ENCODE peak calls at places on chromosomes 7 and 10, in five cellular contexts. One of them, this sample, is unnamed.

GRCh38 chr10:24435374-24435773 is 226.4 kb downstream of the KIAA1217 start:
- DNase-seq in H7: no peak
- DNase-seq in tibial artery: no peak
- DNase-seq in astrocyte of the cerebellum: no peak
- DNase-seq in transverse colon: no peak
- DNase-seq in this sample: no peak

GRCh38 chr7:81534446-81534845 is 235.4 kb downstream of the HGF start:
- DNase-seq in transverse colon: no peak
- DNase-seq in tibial artery: no peak
- DNase-seq in H7: no peak
- DNase-seq in astrocyte of the cerebellum: no peak
- DNase-seq in this sample: no peak

GRCh38 chr10:101311440-101312067 is 42.4 kb upstream of the BTRC start:
- DNase-seq in astrocyte of the cerebellum: no peak
- DNase-seq in transverse colon: no peak
- DNase-seq in tibial artery: no peak
- DNase-seq in H7: peak; percentile 55
- DNase-seq in this sample: no peak

GRCh38 chr10:5091196-5091595 is 3.0 kb upstream of the AKR1C3 start:
- DNase-seq in tibial artery: no peak
- DNase-seq in transverse colon: no peak
- DNase-seq in astrocyte of the cerebellum: no peak
- DNase-seq in H7: no peak
- DNase-seq in this sample: no peak

GRCh38 chr10:4270116-4270515 is 485.1 kb upstream of the KLF6 start:
- DNase-seq in H7: no peak
- DNase-seq in astrocyte of the cerebellum: no peak
- DNase-seq in transverse colon: no peak
- DNase-seq in tibial artery: peak; percentile 45
- DNase-seq in this sample: peak; percentile 29

GRCh38 chr7:76303829-76304505 is 1.5 kb downstream of the HSPB1 start:
- DNase-seq in transverse colon: no peak
- DNase-seq in H7: no peak
- DNase-seq in astrocyte of the cerebellum: no peak
- DNase-seq in tibial artery: no peak
- DNase-seq in this sample: peak; percentile 51

GRCh38 chr10:24680647-24681475 is 42.8 kb downstream of the ARHGAP21 start:
- DNase-seq in astrocyte of the cerebellum: peak; percentile 36
- DNase-seq in H7: no peak
- DNase-seq in tibial artery: no peak
- DNase-seq in transverse colon: no peak
- DNase-seq in this sample: no peak

GRCh38 chr7:50209461-50210161 is 94.9 kb upstream of the IKZF1 start:
- DNase-seq in tibial artery: no peak
- DNase-seq in transverse colon: no peak
- DNase-seq in H7: no peak
- DNase-seq in astrocyte of the cerebellum: no peak
- DNase-seq in this sample: no peak

GRCh38 chr10:88979153-88979562 is 11.4 kb upstream of the FAS start:
- DNase-seq in tibial artery: peak; percentile 54
- DNase-seq in H7: peak; percentile 10
- DNase-seq in transverse colon: no peak
- DNase-seq in astrocyte of the cerebellum: peak; percentile 95
- DNase-seq in this sample: no peak

GRCh38 chr10:19638173-19638872 is 177.9 kb upstream of the PLXDC2 start:
- DNase-seq in H7: no peak
- DNase-seq in transverse colon: no peak
- DNase-seq in astrocyte of the cerebellum: peak; percentile 50
- DNase-seq in tibial artery: peak; percentile 29
- DNase-seq in this sample: peak; percentile 29

GRCh38 chr7:142001163-142001874 is 5.6 kb downstream of the MGAM start:
- DNase-seq in transverse colon: peak; percentile 38
- DNase-seq in astrocyte of the cerebellum: no peak
- DNase-seq in H7: no peak
- DNase-seq in tibial artery: no peak
- DNase-seq in this sample: no peak

GRCh38 chr7:84637568-84638338 is 443.2 kb upstream of the SEMA3A start:
- DNase-seq in tibial artery: no peak
- DNase-seq in transverse colon: no peak
- DNase-seq in astrocyte of the cerebellum: peak; percentile 78
- DNase-seq in H7: no peak
- DNase-seq in this sample: no peak

GRCh38 chr10:123608047-123608446 is 58.1 kb upstream of the GPR26 start:
- DNase-seq in tibial artery: no peak
- DNase-seq in transverse colon: no peak
- DNase-seq in astrocyte of the cerebellum: no peak
- DNase-seq in H7: no peak
- DNase-seq in this sample: no peak

GRCh38 chr7:124765401-124766352 is at the start of gene GPR37:
- DNase-seq in tibial artery: no peak
- DNase-seq in transverse colon: peak; percentile 59
- DNase-seq in astrocyte of the cerebellum: peak; percentile 33
- DNase-seq in H7: peak; percentile 94
- DNase-seq in this sample: no peak

GRCh38 chr10:124290095-124290795 is 128.5 kb downstream of the OAT start:
- DNase-seq in transverse colon: peak; percentile 41
- DNase-seq in H7: no peak
- DNase-seq in tibial artery: peak; percentile 52
- DNase-seq in astrocyte of the cerebellum: peak; percentile 18
- DNase-seq in this sample: peak; percentile 94

GRCh38 chr7:73823257-73823656 is 7.5 kb upstream of the CLDN4 start:
- DNase-seq in tibial artery: peak; percentile 10
- DNase-seq in transverse colon: no peak
- DNase-seq in astrocyte of the cerebellum: no peak
- DNase-seq in H7: no peak
- DNase-seq in this sample: no peak

GRCh38 chr10:123939591-123939990 is 48.0 kb upstream of the CPXM2 start:
- DNase-seq in tibial artery: no peak
- DNase-seq in transverse colon: no peak
- DNase-seq in H7: no peak
- DNase-seq in astrocyte of the cerebellum: no peak
- DNase-seq in this sample: no peak

GRCh38 chr10:97069576-97070362 is 116.0 kb downstream of the SLIT1 start:
- DNase-seq in astrocyte of the cerebellum: no peak
- DNase-seq in transverse colon: no peak
- DNase-seq in H7: no peak
- DNase-seq in tibial artery: no peak
- DNase-seq in this sample: peak; percentile 89

GRCh38 chr7:118152149-118152548 is 31.8 kb upstream of the LSM8 start:
- DNase-seq in astrocyte of the cerebellum: no peak
- DNase-seq in tibial artery: no peak
- DNase-seq in transverse colon: no peak
- DNase-seq in H7: peak; percentile 16
- DNase-seq in this sample: no peak

GRCh38 chr7:39069046-39069445 is 91.3 kb downstream of the POU6F2 start:
- DNase-seq in astrocyte of the cerebellum: no peak
- DNase-seq in tibial artery: no peak
- DNase-seq in transverse colon: no peak
- DNase-seq in H7: peak; percentile 15
- DNase-seq in this sample: no peak

GRCh38 chr10:34916368-34916767 is 101.3 kb upstream of the PARD3 start:
- DNase-seq in tibial artery: no peak
- DNase-seq in astrocyte of the cerebellum: peak; percentile 72
- DNase-seq in H7: no peak
- DNase-seq in transverse colon: no peak
- DNase-seq in this sample: no peak

GRCh38 chr7:133853706-133854276 is 273.3 kb upstream of the LRGUK start:
- DNase-seq in transverse colon: peak; percentile 35
- DNase-seq in tibial artery: no peak
- DNase-seq in H7: peak; percentile 15
- DNase-seq in astrocyte of the cerebellum: peak; percentile 36
- DNase-seq in this sample: peak; percentile 79

GRCh38 chr10:71218046-71218832 is 5.9 kb downstream of the UNC5B start:
- DNase-seq in transverse colon: no peak
- DNase-seq in H7: peak; percentile 48
- DNase-seq in astrocyte of the cerebellum: no peak
- DNase-seq in tibial artery: no peak
- DNase-seq in this sample: no peak

GRCh38 chr10:71214641-71215160 is 2.3 kb downstream of the UNC5B start:
- DNase-seq in astrocyte of the cerebellum: no peak
- DNase-seq in H7: peak; percentile 19
- DNase-seq in tibial artery: no peak
- DNase-seq in transverse colon: no peak
- DNase-seq in this sample: no peak

GRCh38 chr10:71216751-71217265 is 4.4 kb downstream of the UNC5B start:
- DNase-seq in H7: peak; percentile 76
- DNase-seq in transverse colon: no peak
- DNase-seq in astrocyte of the cerebellum: no peak
- DNase-seq in tibial artery: no peak
- DNase-seq in this sample: no peak

GRCh38 chr10:71217266-71218045 is 5.1 kb downstream of the UNC5B start:
- DNase-seq in H7: peak; percentile 93
- DNase-seq in astrocyte of the cerebellum: no peak
- DNase-seq in transverse colon: no peak
- DNase-seq in tibial artery: no peak
- DNase-seq in this sample: no peak

DNA sequence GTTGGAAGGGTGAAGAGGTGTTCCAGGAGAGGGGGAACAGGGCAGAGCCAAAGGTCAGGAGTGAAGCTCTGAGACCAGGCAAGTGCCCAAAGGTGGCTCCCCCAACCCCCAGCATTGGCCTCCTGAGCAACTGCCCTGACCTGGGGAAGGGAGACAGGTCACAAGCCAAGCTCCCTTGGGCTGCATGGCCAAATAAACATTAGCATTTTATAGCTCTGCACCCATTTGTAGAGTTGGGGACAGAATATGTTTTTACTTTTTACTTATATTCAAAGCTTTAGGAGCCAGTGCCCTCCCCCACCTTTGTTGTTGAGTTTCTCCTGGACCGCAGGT is 4.0 kb downstream of the UNC5B start:
- DNase-seq in tibial artery: no peak
- DNase-seq in astrocyte of the cerebellum: no peak
- DNase-seq in H7: no peak
- DNase-seq in transverse colon: no peak
- DNase-seq in this sample: no peak
- H3K4me3 ChIP-seq in tibial artery: no peak overlapping the region
- H3K4me3 ChIP-seq in astrocyte of the cerebellum: no peak overlapping the region
- H3K4me3 ChIP-seq in H7: no peak overlapping the region
- H3K4me3 ChIP-seq in transverse colon: no peak overlapping the region
- H3K4me3 ChIP-seq in this sample: no peak overlapping the region

GRCh38 chr7:99040104-99040958 is 103.6 kb downstream of the SMURF1 start:
- DNase-seq in transverse colon: peak; percentile 85
- DNase-seq in astrocyte of the cerebellum: peak; percentile 78
- DNase-seq in H7: peak; percentile 95
- DNase-seq in tibial artery: peak; percentile 78
- DNase-seq in this sample: peak; percentile 79
- H3K4me3 ChIP-seq in transverse colon: no peak overlapping the region
- H3K4me3 ChIP-seq in astrocyte of the cerebellum: no peak overlapping the region
- H3K4me3 ChIP-seq in H7: no peak overlapping the region
- H3K4me3 ChIP-seq in tibial artery: no peak overlapping the region
- H3K4me3 ChIP-seq in this sample: no peak overlapping the region

GRCh38 chr7:1664711-1665591 is 5.1 kb upstream of the ELFN1 start:
- DNase-seq in tibial artery: peak; percentile 39
- DNase-seq in astrocyte of the cerebellum: peak; percentile 8
- DNase-seq in transverse colon: peak; percentile 39
- DNase-seq in H7: peak; percentile 97
- DNase-seq in this sample: peak; percentile 81
- H3K4me3 ChIP-seq in tibial artery: peak overlapping the region; percentile 60
- H3K4me3 ChIP-seq in astrocyte of the cerebellum: peak overlapping the region; percentile 40
- H3K4me3 ChIP-seq in transverse colon: peak overlapping the region; percentile 59
- H3K4me3 ChIP-seq in H7: peak overlapping the region; percentile 57
- H3K4me3 ChIP-seq in this sample: peak overlapping the region; percentile 43

GRCh38 chr7:91657386-91658120 is 222.9 kb downstream of the MTERF1 start:
- DNase-seq in astrocyte of the cerebellum: peak; percentile 70
- DNase-seq in tibial artery: no peak
- DNase-seq in H7: no peak
- DNase-seq in transverse colon: no peak
- DNase-seq in this sample: no peak

GRCh38 chr7:91656486-91657237 is 223.8 kb downstream of the MTERF1 start:
- DNase-seq in transverse colon: no peak
- DNase-seq in H7: no peak
- DNase-seq in astrocyte of the cerebellum: peak; percentile 55
- DNase-seq in tibial artery: peak; percentile 51
- DNase-seq in this sample: no peak

GRCh38 chr7:91651986-91652385 is 228.5 kb downstream of the MTERF1 start:
- DNase-seq in astrocyte of the cerebellum: no peak
- DNase-seq in transverse colon: no peak
- DNase-seq in tibial artery: no peak
- DNase-seq in H7: no peak
- DNase-seq in this sample: no peak

GRCh38 chr7:91655656-91656055 is 224.8 kb downstream of the MTERF1 start:
- DNase-seq in transverse colon: no peak
- DNase-seq in tibial artery: no peak
- DNase-seq in H7: no peak
- DNase-seq in astrocyte of the cerebellum: no peak
- DNase-seq in this sample: no peak

GRCh38 chr7:91653257-91653656 is 227.2 kb downstream of the MTERF1 start:
- DNase-seq in H7: no peak
- DNase-seq in transverse colon: no peak
- DNase-seq in astrocyte of the cerebellum: no peak
- DNase-seq in tibial artery: no peak
- DNase-seq in this sample: no peak
- H3K4me3 ChIP-seq in H7: no peak overlapping the region
- H3K4me3 ChIP-seq in transverse colon: no peak overlapping the region
- H3K4me3 ChIP-seq in astrocyte of the cerebellum: no peak overlapping the region
- H3K4me3 ChIP-seq in tibial artery: no peak overlapping the region
- H3K4me3 ChIP-seq in this sample: no peak overlapping the region

GRCh38 chr10:112794201-112794600 is 155.8 kb upstream of the TCF7L2 start:
- DNase-seq in transverse colon: no peak
- DNase-seq in H7: no peak
- DNase-seq in astrocyte of the cerebellum: no peak
- DNase-seq in tibial artery: no peak
- DNase-seq in this sample: no peak

GRCh38 chr10:112795067-112795466 is 155.0 kb upstream of the TCF7L2 start:
- DNase-seq in transverse colon: no peak
- DNase-seq in tibial artery: no peak
- DNase-seq in astrocyte of the cerebellum: no peak
- DNase-seq in H7: no peak
- DNase-seq in this sample: no peak

GRCh38 chr10:112792487-112793196 is 157.4 kb upstream of the TCF7L2 start:
- DNase-seq in transverse colon: peak; percentile 70
- DNase-seq in astrocyte of the cerebellum: no peak
- DNase-seq in H7: no peak
- DNase-seq in tibial artery: peak; percentile 87
- DNase-seq in this sample: no peak

GRCh38 chr10:112791447-112791846 is 158.6 kb upstream of the TCF7L2 start:
- DNase-seq in tibial artery: no peak
- DNase-seq in transverse colon: no peak
- DNase-seq in astrocyte of the cerebellum: no peak
- DNase-seq in H7: no peak
- DNase-seq in this sample: no peak

DNA sequence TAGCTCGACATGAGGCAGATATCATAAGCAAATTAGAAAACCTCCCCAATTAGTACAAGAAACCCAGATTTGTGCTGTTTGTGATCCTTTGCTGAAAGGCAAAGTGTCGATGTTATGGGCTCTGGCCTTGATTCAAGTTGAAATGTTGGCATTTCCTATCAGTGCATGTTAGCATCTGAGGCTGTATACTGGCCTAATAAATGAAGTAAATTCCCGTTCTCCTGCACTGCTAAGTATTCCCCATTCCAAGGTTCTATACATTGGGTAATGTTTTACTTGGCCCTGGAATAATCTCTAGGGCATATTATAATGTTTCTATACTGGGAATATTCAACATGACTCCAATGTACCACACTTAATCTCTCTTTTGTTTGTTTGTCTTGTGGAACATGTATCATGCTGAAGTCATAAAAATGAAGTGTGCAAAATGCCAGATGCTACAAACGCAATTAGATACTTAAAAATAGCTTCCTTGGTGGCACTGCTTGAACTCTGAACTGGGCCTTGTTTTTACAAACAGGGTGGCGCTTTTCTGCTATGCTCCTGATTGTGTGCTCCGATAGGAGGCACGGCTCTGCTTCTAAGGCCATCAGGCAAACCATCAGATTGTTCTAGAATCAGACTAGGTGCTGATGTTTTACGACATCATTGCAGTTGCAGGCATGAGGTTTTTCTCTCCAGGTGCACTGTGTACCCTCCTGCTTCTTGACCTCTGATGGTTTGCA is 156.7 kb upstream of the TCF7L2 start:
- DNase-seq in tibial artery: no peak
- DNase-seq in astrocyte of the cerebellum: no peak
- DNase-seq in H7: no peak
- DNase-seq in transverse colon: peak; percentile 64
- DNase-seq in this sample: no peak
- H3K4me3 ChIP-seq in tibial artery: peak overlapping the region; percentile 11
- H3K4me3 ChIP-seq in astrocyte of the cerebellum: no peak overlapping the region
- H3K4me3 ChIP-seq in H7: no peak overlapping the region
- H3K4me3 ChIP-seq in transverse colon: peak overlapping the region; percentile 13
- H3K4me3 ChIP-seq in this sample: no peak overlapping the region